ENCODE peak calls at places on chromosome 13, in ten cellular contexts. Q, K, U, F, Y, J, T, V, D and S are unnamed samples.

GRCh38 chr13:20366056-20366455 is 133.9 kb upstream of the GJB6 start:
- DNase-seq in J (no peak), U (no peak), Q (no peak), K (no peak), V (no peak), F (no peak), Y (no peak), D (no peak), T (no peak), S (no peak)

GRCh38 chr13:46903748-46904147 is 6.9 kb upstream of the HTR2A start:
- DNase-seq in F (no peak), D (no peak), T (no peak), K (peak), Y (no peak), V (no peak), U (no peak), J (no peak), Q (no peak), S (no peak)

GRCh38 chr13:21348771-21349170 is 110.3 kb downstream of the ZDHHC20 start:
- DNase-seq in K (no peak), Y (no peak), J (no peak), T (no peak), Q (no peak), U (no peak), V (no peak), F (no peak), D (no peak), S (no peak)

GRCh38 chr13:52830946-52831345 is 17.5 kb downstream of the PCDH8 start:
- DNase-seq in K (peak), D (no peak), F (no peak), Q (no peak), Y (no peak), T (no peak), U (no peak), V (no peak), J (no peak), S (no peak)

GRCh38 chr13:37716395-37716794 is 117.8 kb upstream of the POSTN start:
- DNase-seq in D (no peak), T (no peak), V (no peak), Q (no peak), F (no peak), K (peak), Y (no peak), U (no peak), J (no peak), S (no peak)

GRCh38 chr13:102724923-102725322 is 30.1 kb upstream of the METTL21C start:
- DNase-seq in F (peak), T (no peak), V (no peak), D (peak), J (no peak), U (no peak), Y (no peak), Q (no peak), K (peak), S (no peak)

GRCh38 chr13:52454459-52454824 is 836 bp upstream of the CKAP2 start:
- DNase-seq in V (no peak), D (no peak), K (peak), U (no peak), T (no peak), Y (peak), J (no peak), Q (no peak), F (no peak), S (no peak)

GRCh38 chr13:105914637-105915036 is 620.8 kb downstream of the EFNB2 start:
- DNase-seq in Q (no peak), J (no peak), Y (no peak), K (peak), F (no peak), D (no peak), T (no peak), U (no peak), V (no peak), S (peak)

GRCh38 chr13:39035204-39035603 is 2.7 kb downstream of the PROSER1 start:
- DNase-seq in U (no peak), Y (no peak), T (no peak), K (peak), F (no peak), J (no peak), D (peak), Q (no peak), V (no peak), S (no peak)

GRCh38 chr13:101258071-101258470 is 158.2 kb downstream of the NALCN start:
- DNase-seq in Q (no peak), U (peak), V (no peak), J (no peak), T (peak), Y (no peak), K (peak), F (peak), D (no peak), S (peak)

GRCh38 chr13:24802074-24802473 is 38.1 kb downstream of the RNF17 start:
- DNase-seq in U (no peak), J (no peak), F (no peak), K (peak), T (no peak), Y (no peak), V (no peak), Q (no peak), D (no peak), S (no peak)

GRCh38 chr13:27228131-27228530 is 23.2 kb upstream of the RPL21 start:
- DNase-seq in J (no peak), U (no peak), Q (no peak), K (no peak), D (no peak), V (no peak), T (no peak), Y (no peak), F (no peak), S (no peak)

GRCh38 chr13:98450012-98450411 is 126.9 kb downstream of the STK24 start:
- DNase-seq in Q (no peak), K (no peak), Y (no peak), V (no peak), F (no peak), J (no peak), D (no peak), U (no peak), T (no peak), S (no peak)

GRCh38 chr13:99281811-99282263 is 23.7 kb upstream of the GPR18 start:
- DNase-seq in V (peak), Q (no peak), U (no peak), J (peak), T (no peak), Y (no peak), F (no peak), D (no peak), K (peak), S (peak)

GRCh38 chr13:42478531-42479156 is 95.3 kb upstream of the TNFSF11 start:
- DNase-seq in Y (no peak), F (peak), U (no peak), J (no peak), Q (no peak), K (peak), V (no peak), T (no peak), D (peak), S (peak)

GRCh38 chr13:86581711-86582110 is 782.5 kb upstream of the SLITRK6 start:
- DNase-seq in Q (no peak), J (no peak), U (no peak), D (no peak), Y (no peak), V (no peak), F (no peak), T (no peak), K (peak), S (no peak)

GRCh38 chr13:30934381-30934780 is 1.9 kb downstream of the TEX26 start:
- DNase-seq in U (peak), J (no peak), V (no peak), Y (no peak), T (no peak), F (no peak), K (peak), D (no peak), Q (no peak), S (no peak)

GRCh38 chr13:111049791-111050538 is 65.1 kb upstream of the ARHGEF7 start:
- DNase-seq in T (no peak), F (no peak), U (peak), V (no peak), Q (no peak), D (no peak), Y (peak), K (peak), J (peak), S (no peak)

GRCh38 chr13:114019367-114019766 is 45.5 kb upstream of the C13orf46 start:
- DNase-seq in K (no peak), Q (peak), U (peak), F (peak), V (no peak), J (peak), T (peak), D (peak), Y (no peak), S (no peak)

GRCh38 chr13:57673197-57673596 is 41.7 kb downstream of the PCDH17 start:
- DNase-seq in Q (no peak), D (no peak), U (no peak), J (no peak), T (no peak), V (no peak), F (peak), Y (no peak), K (no peak), S (no peak)

GRCh38 chr13:110536006-110536693 is 25.4 kb downstream of the RAB20 start:
- DNase-seq in D (no peak), V (peak), T (no peak), J (peak), F (no peak), Y (no peak), K (no peak), Q (no peak), U (no peak), S (no peak)

GRCh38 chr13:74550039-74550438 is 415.8 kb upstream of the KLF12 start:
- DNase-seq in T (no peak), U (no peak), F (no peak), D (no peak), Q (no peak), Y (no peak), J (no peak), V (no peak), K (peak), S (no peak)

GRCh38 chr13:51331354-51331861 is 8.1 kb upstream of the SERPINE3 start:
- DNase-seq in U (no peak), J (peak), D (no peak), V (no peak), F (no peak), T (peak), K (no peak), Q (no peak), Y (no peak), S (no peak)

GRCh38 chr13:41384749-41385503 is 72.4 kb upstream of the RGCC start:
- DNase-seq in Q (no peak), U (no peak), F (peak), V (no peak), T (no peak), K (peak), J (no peak), D (peak), Y (no peak), S (no peak)

GRCh38 chr13:84487681-84488080 is 605.4 kb upstream of the SLITRK1 start:
- DNase-seq in F (no peak), K (no peak), J (no peak), Y (no peak), Q (no peak), U (no peak), D (no peak), T (no peak), V (no peak), S (no peak)

GRCh38 chr13:107367258-107367657 is 799.3 kb upstream of the ARGLU1 start:
- DNase-seq in V (no peak), D (no peak), J (no peak), T (no peak), F (no peak), Q (no peak), K (no peak), U (no peak), Y (no peak), S (no peak)